ENCODE peak calls at places on chromosomes 7 and 10, in six cellular contexts. K is CD8-positive, alpha-beta memory T cell; Q is NAMALWA; V is HL-60; J is non-pigmented ciliary epithelial cell; Y is erythroblast. X is an unnamed sample.
A peak's percentile ranks its signal among the peaks of the same experiment; 100 is the strongest.

GRCh38 chr10:43622022-43622421 is 15.8 kb downstream of the ZNF485 start:
- DNase-seq in K (no peak), Q (no peak), V (no peak), J (no peak), Y (no peak), X (no peak)

GRCh38 chr10:49333192-49333591 is 34.2 kb downstream of the C10orf71 start:
- DNase-seq in K (no peak), Q (no peak), V (no peak), J (no peak), Y (no peak), X (no peak)

GRCh38 chr10:787933-788651 is 98.6 kb upstream of the DIP2C start:
- DNase-seq in K (no peak), Q (no peak), V (no peak), J (no peak), Y (no peak), X (no peak)

GRCh38 chr10:110681023-110681681 is 37.0 kb downstream of the RBM20 start:
- DNase-seq in K (no peak), Q (peak; percentile 66), V (peak; percentile 25), J (no peak), Y (peak; percentile 38), X (no peak)

GRCh38 chr10:86970887-86971145 is 2.5 kb downstream of the ADIRF start:
- DNase-seq in K (no peak), Q (no peak), V (no peak), J (no peak), Y (no peak), X (no peak)

GRCh38 chr10:97129666-97130065 is 56.1 kb downstream of the SLIT1 start:
- DNase-seq in K (no peak), Q (no peak), V (no peak), J (no peak), Y (no peak), X (no peak)

GRCh38 chr7:111388912-111389311 is 173.4 kb downstream of the IMMP2L start:
- DNase-seq in K (no peak), Q (no peak), V (no peak), J (no peak), Y (no peak), X (no peak)

GRCh38 chr10:75179657-75180177 is 30.9 kb upstream of the VDAC2 start:
- DNase-seq in K (no peak), Q (no peak), V (no peak), J (no peak), Y (no peak), X (no peak)

GRCh38 chr7:122407195-122407594 is 102.6 kb upstream of the FEZF1 start:
- DNase-seq in K (no peak), Q (no peak), V (no peak), J (no peak), Y (no peak), X (no peak)

GRCh38 chr7:143367972-143368371 is 5.5 kb upstream of the FAM131B start:
- DNase-seq in K (no peak), Q (no peak), V (no peak), J (no peak), Y (no peak), X (peak; percentile 93)

GRCh38 chr7:96527133-96527827 is 182.4 kb downstream of the SEM1 start:
- DNase-seq in K (no peak), Q (no peak), V (no peak), J (no peak), Y (no peak), X (no peak)

GRCh38 chr7:84640637-84641036 is 446.0 kb upstream of the SEMA3A start:
- DNase-seq in K (no peak), Q (no peak), V (no peak), J (no peak), Y (no peak), X (no peak)

GRCh38 chr10:125134483-125134848 is 25.9 kb downstream of the CTBP2 start:
- DNase-seq in K (no peak), Q (no peak), V (no peak), J (no peak), Y (no peak), X (no peak)

GRCh38 chr7:130975731-130976130 is 241.7 kb upstream of the KLF14 start:
- DNase-seq in K (no peak), Q (no peak), V (no peak), J (no peak), Y (no peak), X (no peak)

GRCh38 chr7:81447351-81447952 is 322.4 kb downstream of the HGF start:
- DNase-seq in K (no peak), Q (peak; percentile 47), V (peak; percentile 6), J (peak; percentile 34), Y (peak; percentile 65), X (peak; percentile 47)

GRCh38 chr10:44993226-44993921 is 7.3 kb upstream of the ZNF22 start:
- DNase-seq in K (no peak), Q (no peak), V (no peak), J (no peak), Y (no peak), X (no peak)

GRCh38 chr7:98998821-98999725 is 120.7 kb downstream of the TRRAP start:
- DNase-seq in K (no peak), Q (no peak), V (no peak), J (no peak), Y (no peak), X (no peak)

GRCh38 chr7:123647106-123647730 is 8.4 kb upstream of the LMOD2 start:
- DNase-seq in K (no peak), Q (no peak), V (no peak), J (no peak), Y (no peak), X (no peak)

GRCh38 chr7:45646207-45646821 is 72.1 kb downstream of the ADCY1 start:
- DNase-seq in K (no peak), Q (no peak), V (no peak), J (no peak), Y (no peak), X (no peak)

GRCh38 chr10:114697061-114697598 is 39.1 kb upstream of the ABLIM1 start:
- DNase-seq in K (no peak), Q (no peak), V (no peak), J (peak; percentile 40), Y (no peak), X (no peak)

GRCh38 chr10:43854042-43854441 is 205.4 kb upstream of the ZNF32 start:
- DNase-seq in K (no peak), Q (no peak), V (no peak), J (peak; percentile 40), Y (no peak), X (no peak)

X was measured in LNCaP clone FGC.